ENCODE peak calls at places on chromosomes 13 and 19, in four cellular contexts. S, X, V and O are unnamed samples.
A peak's percentile ranks its signal among the peaks of the same experiment; 100 is the strongest.

GRCh38 chr19:35742121-35742724 is at the start of gene IGFLR1:
- DNase-seq in S (no peak), X (no peak), V (no peak), O (peak; percentile 14)

GRCh38 chr19:9836021-9836420 is 903 bp downstream of the PIN1 start:
- DNase-seq in S (peak; percentile 43), X (no peak), V (no peak), O (no peak)

GRCh38 chr19:4379383-4380253 is 20.7 kb downstream of the SH3GL1 start:
- DNase-seq in S (peak; percentile 59), X (no peak), V (no peak), O (peak; percentile 94)

GRCh38 chr13:110337287-110337686 is 30.2 kb downstream of the COL4A2 start:
- DNase-seq in S (no peak), X (no peak), V (no peak), O (no peak)

GRCh38 chr19:14440049-14440448 is 6.9 kb downstream of the PKN1 start:
- DNase-seq in S (no peak), X (no peak), V (no peak), O (no peak)

GRCh38 chr19:32404939-32405430 is 585 bp upstream of the DPY19L3 start:
- DNase-seq in S (peak; percentile 26), X (no peak), V (no peak), O (peak; percentile 53)

GRCh38 chr13:41827507-41828213 is 133.2 kb downstream of the VWA8 start:
- DNase-seq in S (peak; percentile 94), X (no peak), V (no peak), O (peak; percentile 85)

GRCh38 chr13:84607614-84608013 is 725.3 kb upstream of the SLITRK1 start:
- DNase-seq in S (peak; percentile 75), X (no peak), V (no peak), O (no peak)

GRCh38 chr13:104641309-104641708 is 1575.1 kb upstream of the SLC10A2 start:
- DNase-seq in S (peak; percentile 7), X (no peak), V (no peak), O (peak; percentile 57)

GRCh38 chr19:6802336-6803035 is 30.0 kb downstream of the VAV1 start:
- DNase-seq in S (no peak), X (peak; percentile 54), V (no peak), O (peak; percentile 50)

GRCh38 chr13:63393112-63393511 is 1977.5 kb upstream of the PCDH20 start:
- DNase-seq in S (peak; percentile 3), X (no peak), V (no peak), O (no peak)

GRCh38 chr13:38361551-38362262 is 12.1 kb downstream of the UFM1 start:
- DNase-seq in S (no peak), X (no peak), V (no peak), O (no peak)

GRCh38 chr13:79405501-79405830 is 589 bp downstream of the RBM26 start:
- DNase-seq in S (no peak), X (peak; percentile 34), V (no peak), O (no peak)

GRCh38 chr19:32022044-32022945 is 323.1 kb upstream of the ZNF507 start:
- DNase-seq in S (no peak), X (no peak), V (no peak), O (no peak)

GRCh38 chr13:94248454-94249233 is 230.8 kb downstream of the DCT start:
- DNase-seq in S (peak; percentile 31), X (no peak), V (no peak), O (no peak)

GRCh38 chr13:31982540-31982939 is 49.0 kb upstream of the FRY start:
- DNase-seq in S (peak; percentile 95), X (no peak), V (no peak), O (peak; percentile 53)

GRCh38 chr13:31878955-31879354 is 139.6 kb downstream of the RXFP2 start:
- DNase-seq in S (no peak), X (no peak), V (no peak), O (no peak)

GRCh38 chr13:24727731-24728601 is 36.0 kb upstream of the RNF17 start:
- DNase-seq in S (peak; percentile 84), X (peak; percentile 81), V (peak; percentile 54), O (peak; percentile 72)

GRCh38 chr13:32330438-32330837 is 15.1 kb downstream of the BRCA2 start:
- DNase-seq in S (peak; percentile 71), X (no peak), V (no peak), O (peak; percentile 41)

GRCh38 chr13:20461860-20462532 is 63.7 kb downstream of the CRYL1 start:
- DNase-seq in S (no peak), X (no peak), V (no peak), O (peak; percentile 43)

GRCh38 chr19:29665215-29665825 is at the start of gene PLEKHF1:
- DNase-seq in S (peak; percentile 59), X (peak; percentile 87), V (peak; percentile 85), O (peak; percentile 90)

GRCh38 chr19:38808741-38809140 is 4.0 kb downstream of the LGALS4 start:
- DNase-seq in S (no peak), X (no peak), V (no peak), O (no peak)

GRCh38 chr19:52735734-52736133 is 890 bp upstream of the ZNF611 start:
- DNase-seq in S (no peak), X (peak; percentile 97), V (peak; percentile 47), O (peak; percentile 96)

GRCh38 chr19:18068395-18068794 is 18.3 kb downstream of the IL12RB1 start:
- DNase-seq in S (no peak), X (no peak), V (no peak), O (no peak)

GRCh38 chr13:99067160-99067985 is 89.5 kb upstream of the DOCK9 start:
- DNase-seq in S (peak; percentile 85), X (no peak), V (no peak), O (peak; percentile 95)

GRCh38 chr13:106099765-106100164 is 435.7 kb downstream of the EFNB2 start:
- DNase-seq in S (no peak), X (no peak), V (no peak), O (no peak)

GRCh38 chr19:13835791-13836723 is 40.8 kb downstream of the ZSWIM4 start:
- DNase-seq in S (no peak), X (no peak), V (no peak), O (peak; percentile 85)

GRCh38 chr19:10533656-10534386 is 9.9 kb upstream of the ATG4D start:
- DNase-seq in S (peak; percentile 88), X (no peak), V (no peak), O (peak; percentile 93)

GRCh38 chr13:24693862-24694471 is 13.8 kb downstream of the ATP12A start:
- DNase-seq in S (peak; percentile 55), X (peak; percentile 82), V (peak; percentile 57), O (peak; percentile 60)

GRCh38 chr19:41755328-41755913 is at the start of gene CEACAM6:
- DNase-seq in S (no peak), X (peak; percentile 32), V (no peak), O (no peak)

GRCh38 chr19:2542341-2543069 is 66.6 kb downstream of the GADD45B start:
- DNase-seq in S (peak; percentile 71), X (peak; percentile 58), V (no peak), O (no peak)

GRCh38 chr19:38736036-38736412 is 8.2 kb downstream of the CAPN12 start:
- DNase-seq in S (no peak), X (peak; percentile 68), V (no peak), O (peak; percentile 86)

GRCh38 chr13:67238277-67238859 is 8.2 kb upstream of the PCDH9 start:
- DNase-seq in S (peak; percentile 36), X (no peak), V (peak; percentile 31), O (no peak)

GRCh38 chr19:29404951-29405727 is 120.7 kb upstream of the VSTM2B start:
- DNase-seq in S (no peak), X (peak; percentile 58), V (peak; percentile 89), O (peak; percentile 70)

GRCh38 chr19:50003810-50004419 is 21.3 kb downstream of the VRK3 start:
- DNase-seq in S (peak; percentile 97), X (no peak), V (no peak), O (peak; percentile 17)

GRCh38 chr13:61029064-61029463 is 386.6 kb downstream of the PCDH20 start:
- DNase-seq in S (no peak), X (peak; percentile 49), V (no peak), O (no peak)

GRCh38 chr13:40058757-40059236 is 403.3 kb downstream of the COG6 start:
- DNase-seq in S (no peak), X (no peak), V (no peak), O (no peak)

GRCh38 chr13:75666646-75667351 is 30.7 kb downstream of the LMO7 start:
- DNase-seq in S (peak; percentile 79), X (no peak), V (no peak), O (peak; percentile 90)
- H3K4me2 ChIP-seq in S (peak overlapping the region; percentile 27), X (no peak overlapping the region), V (no peak overlapping the region), O (no peak overlapping the region)

GRCh38 chr13:46211116-46211515 is 612 bp upstream of the LRRC63 start:
- DNase-seq in S (no peak), X (no peak), V (no peak), O (no peak)

GRCh38 chr13:46210362-46211083 is 1.2 kb upstream of the LRRC63 start:
- DNase-seq in S (no peak), X (no peak), V (no peak), O (peak; percentile 50)

GRCh38 chr13:46213242-46213641 is 1.5 kb downstream of the LRRC63 start:
- DNase-seq in S (no peak), X (no peak), V (no peak), O (no peak)

GRCh38 chr13:46207828-46208227 is 3.9 kb upstream of the LRRC63 start:
- DNase-seq in S (no peak), X (no peak), V (no peak), O (no peak)

GRCh38 chr13:46211521-46212351 is at the start of gene LRRC63:
- DNase-seq in S (no peak), X (peak; percentile 81), V (peak; percentile 55), O (peak; percentile 79)
- H3K14ac ChIP-seq in S (no peak within 1 kb of the TSS), X (no peak within 1 kb of the TSS), V (no peak within 1 kb of the TSS), O (peak within 1 kb of the TSS; percentile 75)

DNA sequence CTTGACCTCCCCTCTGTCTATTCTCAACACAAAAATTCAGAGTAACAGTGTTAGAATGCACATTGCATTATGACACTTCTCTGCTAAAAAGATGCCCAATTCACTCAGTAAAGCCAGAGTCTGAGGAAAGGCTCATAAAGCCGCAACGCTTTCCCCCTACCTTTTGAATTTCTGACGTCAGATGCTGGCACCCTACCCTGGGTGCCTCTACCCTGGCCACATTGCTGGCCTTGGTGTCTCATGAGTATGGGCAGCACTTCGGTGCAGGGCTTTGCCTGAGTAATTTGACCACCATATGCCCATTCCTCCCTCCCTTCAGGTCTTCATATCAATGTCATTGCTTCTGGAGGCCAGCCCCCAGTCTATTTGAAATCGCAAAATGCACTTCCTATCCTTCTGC is 229.3 kb downstream of the MYO16 start:
- DNase-seq in S (no peak), X (no peak), V (no peak), O (no peak)
- H2AK5ac ChIP-seq in S (peak overlapping the region; percentile 57), X (no peak overlapping the region), V (no peak overlapping the region), O (no peak overlapping the region)

GRCh38 chr19:30911491-30911890 is 437.7 kb downstream of the TSHZ3 start:
- DNase-seq in S (no peak), X (no peak), V (no peak), O (no peak)

GRCh38 chr19:30906871-30907270 is 442.4 kb downstream of the TSHZ3 start:
- DNase-seq in S (no peak), X (no peak), V (no peak), O (no peak)

GRCh38 chr19:30909216-30909615 is 440.0 kb downstream of the TSHZ3 start:
- DNase-seq in S (no peak), X (no peak), V (no peak), O (no peak)

GRCh38 chr19:30908262-30908771 is 440.9 kb downstream of the TSHZ3 start:
- DNase-seq in S (no peak), X (no peak), V (no peak), O (no peak)
- H3K4me2 ChIP-seq in S (no peak overlapping the region), X (no peak overlapping the region), V (no peak overlapping the region), O (no peak overlapping the region)